ENCODE peak calls at places on chromosomes 4 and X, in six cellular contexts. O, W, X, G, L and U are unnamed samples.

GRCh38 chr4:138519436-138519835 is 277.3 kb upstream of the SLC7A11 start:
- DNase-seq in O (no peak), W (no peak), L (no peak), X (no peak), G (no peak), U (no peak)

GRCh38 chr4:9938933-9939332 is 82.4 kb downstream of the SLC2A9 start:
- DNase-seq in L (no peak), G (no peak), W (no peak), O (no peak), X (no peak), U (no peak)

GRCh38 chrX:44462851-44463250 is 79.8 kb downstream of the FUNDC1 start:
- DNase-seq in G (no peak), W (no peak), O (no peak), L (no peak), X (no peak), U (no peak)

GRCh38 chrX:13248867-13249521 is 70.9 kb downstream of the ATXN3L start:
- DNase-seq in O (no peak), X (no peak), W (no peak), G (no peak), L (no peak), U (no peak)

GRCh38 chrX:22662776-22663175 is 337.0 kb upstream of the DDX53 start:
- DNase-seq in G (no peak), W (no peak), L (no peak), O (no peak), X (no peak), U (no peak)

GRCh38 chrX:19775830-19776498 is 111.4 kb downstream of the SH3KBP1 start:
- DNase-seq in W (no peak), X (no peak), G (no peak), O (no peak), L (no peak), U (no peak)

GRCh38 chrX:119708936-119709335 is 16.0 kb upstream of the SEPTIN6 start:
- DNase-seq in O (no peak), W (no peak), L (no peak), X (no peak), G (no peak), U (no peak)

GRCh38 chrX:1411331-1411730 is 19.4 kb upstream of the SLC25A6 start:
- DNase-seq in L (no peak), X (no peak), O (no peak), W (peak), G (no peak), U (peak)

GRCh38 chr4:162939086-162939485 is 227.6 kb downstream of the NAF1 start:
- DNase-seq in X (no peak), W (no peak), L (no peak), G (no peak), O (no peak), U (no peak)

GRCh38 chr4:168421671-168422070 is 58.6 kb downstream of the DDX60L start:
- DNase-seq in X (no peak), W (no peak), L (peak), O (no peak), G (no peak), U (no peak)

DNA sequence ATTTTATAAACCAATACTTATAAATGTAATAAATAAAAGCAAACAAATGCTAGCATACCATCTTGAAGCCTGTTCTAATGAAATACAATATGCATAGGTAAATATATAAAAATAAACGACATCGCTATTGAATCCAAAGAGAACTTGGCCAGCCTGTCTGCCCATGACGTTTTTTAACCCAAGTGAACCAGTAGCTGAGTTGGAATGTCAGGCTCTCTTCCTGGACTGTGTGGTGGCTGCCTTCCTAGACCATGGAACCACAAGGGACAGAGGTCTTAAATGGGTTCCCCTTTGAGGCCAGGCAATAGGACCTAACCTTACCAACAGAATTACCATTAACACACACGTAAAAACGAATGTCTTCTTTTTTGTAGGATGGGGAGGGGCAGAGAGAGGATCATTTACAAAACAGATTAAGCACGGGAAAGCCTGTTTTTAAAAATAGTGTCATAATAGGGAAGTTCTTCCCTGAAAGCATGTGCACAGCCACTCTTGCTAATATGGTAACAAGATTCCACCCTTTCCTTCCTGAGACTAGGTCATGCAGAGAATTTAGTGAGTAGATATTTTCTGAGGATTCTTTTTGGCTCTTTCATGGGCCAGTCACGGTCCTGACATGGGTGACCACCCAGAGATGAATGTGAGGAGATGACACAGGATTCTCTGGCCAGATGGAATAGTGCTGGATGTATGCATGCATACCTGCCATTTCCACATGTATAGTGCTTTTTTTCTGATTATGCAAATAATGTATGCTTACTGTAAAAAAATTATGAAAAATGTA is 69.4 kb upstream of the ACSL1 start:
- DNase-seq in G (no peak), O (no peak), X (no peak), W (no peak), L (no peak), U (no peak)
- TF ChIP-seq EP300 in G (no peak), O (no peak), X (no peak), W (peak), L (no peak), U (no peak)

GRCh38 chr4:123110147-123110546 is 187.8 kb upstream of the NUDT6 start:
- DNase-seq in G (no peak), X (no peak), O (no peak), W (no peak), L (no peak), U (no peak)
- TF ChIP-seq EP300 in G (no peak), X (no peak), O (no peak), W (no peak), L (no peak), U (no peak)

GRCh38 chrX:49812177-49812576 is 16.9 kb upstream of the PAGE4 start:
- DNase-seq in G (no peak), L (no peak), O (no peak), W (no peak), X (no peak), U (no peak)
- TF ChIP-seq EP300 in G (no peak), L (no peak), O (no peak), W (no peak), X (no peak), U (no peak)

GRCh38 chrX:54248309-54248708 is 65.3 kb upstream of the FAM120C start:
- DNase-seq in X (no peak), G (no peak), L (no peak), W (no peak), O (no peak), U (no peak)
- TF ChIP-seq EP300 in X (no peak), G (no peak), L (no peak), W (no peak), O (no peak), U (no peak)

GRCh38 chrX:134642394-134642793 is 15.9 kb downstream of the PLAC1 start:
- DNase-seq in G (no peak), W (no peak), O (no peak), X (no peak), L (no peak), U (no peak)
- TF ChIP-seq EP300 in G (no peak), W (no peak), O (no peak), X (no peak), L (no peak), U (no peak)

DNA sequence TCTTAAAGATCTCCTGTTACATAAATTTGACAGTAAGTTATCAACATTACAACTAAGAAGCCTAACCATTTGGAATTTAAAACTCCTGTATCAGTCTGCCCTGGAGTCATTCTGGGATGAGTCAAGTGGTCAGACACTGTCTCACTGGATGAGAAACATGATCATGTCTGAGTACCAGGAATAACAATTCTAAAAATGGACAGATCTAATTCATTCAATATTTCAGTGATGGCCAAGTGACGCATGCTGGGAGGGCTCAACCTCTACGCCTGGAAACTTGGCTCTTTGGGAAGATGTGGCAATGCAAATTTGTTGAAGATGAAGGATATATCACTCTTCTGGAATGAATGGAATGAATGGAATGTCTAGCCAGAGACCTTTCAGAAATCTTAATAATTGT is 1427.2 kb downstream of the STIM2 start:
- DNase-seq in G (no peak), X (no peak), O (no peak), W (no peak), L (no peak), U (no peak)
- TF ChIP-seq EP300 in G (no peak), X (no peak), O (no peak), W (no peak), L (no peak), U (no peak)